ENCODE peak calls at places on chromosome 20, in ten cellular contexts. One of them, this sample, is unnamed.

GRCh38 chr20:59672576-59672975 is 68.2 kb downstream of the PHACTR3 start:
- DNase-seq in right lobe of liver: no peak
- DNase-seq in ovary: no peak
- DNase-seq in DMS 273 treated with DMSO at 0.1 percent for 48 hours: no peak
- DNase-seq in AG20443: no peak
- DNase-seq in activated CD8-positive, alpha-beta memory T cell treated with anti-CD3 and anti-CD28 coated beads, Interleukin-2, amount 50 U/mL, for 48 hours: no peak
- DNase-seq in memory B cell: no peak
- DNase-seq in NAMALWA: no peak
- DNase-seq in C1 segment of cervical spinal cord: no peak
- DNase-seq in H7: no peak
- DNase-seq in this sample: no peak

GRCh38 chr20:50111120-50111828 is 1.7 kb downstream of the UBE2V1 start:
- DNase-seq in DMS 273 treated with DMSO at 0.1 percent for 48 hours: no peak
- DNase-seq in AG20443: peak
- DNase-seq in H7: no peak
- DNase-seq in C1 segment of cervical spinal cord: no peak
- DNase-seq in activated CD8-positive, alpha-beta memory T cell treated with anti-CD3 and anti-CD28 coated beads, Interleukin-2, amount 50 U/mL, for 48 hours: peak
- DNase-seq in memory B cell: no peak
- DNase-seq in NAMALWA: no peak
- DNase-seq in ovary: no peak
- DNase-seq in right lobe of liver: no peak
- DNase-seq in this sample: no peak

GRCh38 chr20:51379601-51380341 is 162.7 kb downstream of the NFATC2 start:
- DNase-seq in ovary: no peak
- DNase-seq in AG20443: no peak
- DNase-seq in NAMALWA: no peak
- DNase-seq in C1 segment of cervical spinal cord: no peak
- DNase-seq in H7: no peak
- DNase-seq in activated CD8-positive, alpha-beta memory T cell treated with anti-CD3 and anti-CD28 coated beads, Interleukin-2, amount 50 U/mL, for 48 hours: no peak
- DNase-seq in right lobe of liver: no peak
- DNase-seq in memory B cell: no peak
- DNase-seq in DMS 273 treated with DMSO at 0.1 percent for 48 hours: no peak
- DNase-seq in this sample: no peak

GRCh38 chr20:48342822-48343513 is 484.8 kb downstream of the PREX1 start:
- DNase-seq in DMS 273 treated with DMSO at 0.1 percent for 48 hours: no peak
- DNase-seq in NAMALWA: no peak
- DNase-seq in H7: no peak
- DNase-seq in right lobe of liver: no peak
- DNase-seq in activated CD8-positive, alpha-beta memory T cell treated with anti-CD3 and anti-CD28 coated beads, Interleukin-2, amount 50 U/mL, for 48 hours: no peak
- DNase-seq in ovary: no peak
- DNase-seq in C1 segment of cervical spinal cord: no peak
- DNase-seq in AG20443: no peak
- DNase-seq in memory B cell: no peak
- DNase-seq in this sample: no peak

GRCh38 chr20:48730977-48731376 is 96.8 kb downstream of the PREX1 start:
- DNase-seq in C1 segment of cervical spinal cord: no peak
- DNase-seq in right lobe of liver: no peak
- DNase-seq in AG20443: no peak
- DNase-seq in memory B cell: no peak
- DNase-seq in ovary: no peak
- DNase-seq in NAMALWA: no peak
- DNase-seq in DMS 273 treated with DMSO at 0.1 percent for 48 hours: no peak
- DNase-seq in H7: no peak
- DNase-seq in activated CD8-positive, alpha-beta memory T cell treated with anti-CD3 and anti-CD28 coated beads, Interleukin-2, amount 50 U/mL, for 48 hours: no peak
- DNase-seq in this sample: no peak

GRCh38 chr20:17910828-17911294 is 57.7 kb downstream of the SNX5 start:
- DNase-seq in H7: no peak
- DNase-seq in ovary: no peak
- DNase-seq in activated CD8-positive, alpha-beta memory T cell treated with anti-CD3 and anti-CD28 coated beads, Interleukin-2, amount 50 U/mL, for 48 hours: no peak
- DNase-seq in AG20443: peak
- DNase-seq in right lobe of liver: no peak
- DNase-seq in memory B cell: no peak
- DNase-seq in C1 segment of cervical spinal cord: no peak
- DNase-seq in DMS 273 treated with DMSO at 0.1 percent for 48 hours: no peak
- DNase-seq in NAMALWA: no peak
- DNase-seq in this sample: no peak

GRCh38 chr20:62590301-62591121 is 51.8 kb upstream of the SLCO4A1 start:
- DNase-seq in ovary: no peak
- DNase-seq in NAMALWA: no peak
- DNase-seq in memory B cell: no peak
- DNase-seq in C1 segment of cervical spinal cord: no peak
- DNase-seq in AG20443: peak
- DNase-seq in H7: no peak
- DNase-seq in activated CD8-positive, alpha-beta memory T cell treated with anti-CD3 and anti-CD28 coated beads, Interleukin-2, amount 50 U/mL, for 48 hours: no peak
- DNase-seq in right lobe of liver: no peak
- DNase-seq in DMS 273 treated with DMSO at 0.1 percent for 48 hours: no peak
- DNase-seq in this sample: peak

GRCh38 chr20:52923123-52923543 is 49.0 kb upstream of the TSHZ2 start:
- DNase-seq in memory B cell: no peak
- DNase-seq in DMS 273 treated with DMSO at 0.1 percent for 48 hours: no peak
- DNase-seq in AG20443: peak
- DNase-seq in ovary: no peak
- DNase-seq in C1 segment of cervical spinal cord: no peak
- DNase-seq in H7: peak
- DNase-seq in NAMALWA: no peak
- DNase-seq in right lobe of liver: no peak
- DNase-seq in activated CD8-positive, alpha-beta memory T cell treated with anti-CD3 and anti-CD28 coated beads, Interleukin-2, amount 50 U/mL, for 48 hours: no peak
- DNase-seq in this sample: no peak

GRCh38 chr20:33348136-33348937 is 53.0 kb downstream of the CDK5RAP1 start:
- DNase-seq in ovary: no peak
- DNase-seq in NAMALWA: no peak
- DNase-seq in H7: peak
- DNase-seq in C1 segment of cervical spinal cord: no peak
- DNase-seq in memory B cell: no peak
- DNase-seq in AG20443: no peak
- DNase-seq in DMS 273 treated with DMSO at 0.1 percent for 48 hours: no peak
- DNase-seq in right lobe of liver: no peak
- DNase-seq in activated CD8-positive, alpha-beta memory T cell treated with anti-CD3 and anti-CD28 coated beads, Interleukin-2, amount 50 U/mL, for 48 hours: no peak
- DNase-seq in this sample: no peak

GRCh38 chr20:35902545-35902941 is 51.8 kb downstream of the SCAND1 start:
- DNase-seq in right lobe of liver: no peak
- DNase-seq in memory B cell: no peak
- DNase-seq in activated CD8-positive, alpha-beta memory T cell treated with anti-CD3 and anti-CD28 coated beads, Interleukin-2, amount 50 U/mL, for 48 hours: no peak
- DNase-seq in NAMALWA: no peak
- DNase-seq in ovary: no peak
- DNase-seq in H7: no peak
- DNase-seq in C1 segment of cervical spinal cord: no peak
- DNase-seq in AG20443: no peak
- DNase-seq in DMS 273 treated with DMSO at 0.1 percent for 48 hours: no peak
- DNase-seq in this sample: no peak